ENCODE peak calls at places on chromosomes 6 and 20, in ten cellular contexts. One of them, this sample, is unnamed.

GRCh38 chr6:24228681-24229255 is 102.8 kb downstream of the NRSN1 start:
- DNase-seq in K562: no peak
- DNase-seq in A549: no peak
- DNase-seq in SK-N-SH: no peak
- DNase-seq in ovary: no peak
- DNase-seq in sigmoid colon: no peak
- DNase-seq in tibial nerve: no peak
- DNase-seq in suprapubic skin: no peak
- DNase-seq in HepG2: peak
- DNase-seq in transverse colon: no peak
- DNase-seq in this sample: no peak

GRCh38 chr6:17457405-17457804 is 64.0 kb downstream of the CAP2 start:
- DNase-seq in sigmoid colon: no peak
- DNase-seq in SK-N-SH: no peak
- DNase-seq in suprapubic skin: no peak
- DNase-seq in A549: no peak
- DNase-seq in HepG2: no peak
- DNase-seq in transverse colon: no peak
- DNase-seq in K562: no peak
- DNase-seq in tibial nerve: no peak
- DNase-seq in ovary: no peak
- DNase-seq in this sample: no peak

GRCh38 chr20:19966840-19967239 is 50.3 kb upstream of the NAA20 start:
- DNase-seq in ovary: no peak
- DNase-seq in K562: no peak
- DNase-seq in sigmoid colon: no peak
- DNase-seq in HepG2: no peak
- DNase-seq in tibial nerve: no peak
- DNase-seq in suprapubic skin: no peak
- DNase-seq in SK-N-SH: no peak
- DNase-seq in A549: no peak
- DNase-seq in transverse colon: no peak
- DNase-seq in this sample: no peak

GRCh38 chr6:132780770-132781371 is 17.6 kb downstream of the SLC18B1 start:
- DNase-seq in SK-N-SH: no peak
- DNase-seq in K562: no peak
- DNase-seq in tibial nerve: no peak
- DNase-seq in sigmoid colon: no peak
- DNase-seq in suprapubic skin: no peak
- DNase-seq in HepG2: peak
- DNase-seq in transverse colon: no peak
- DNase-seq in ovary: no peak
- DNase-seq in A549: no peak
- DNase-seq in this sample: no peak

GRCh38 chr6:131923356-131923755 is 27.8 kb downstream of the CCN2 start:
- DNase-seq in transverse colon: peak
- DNase-seq in SK-N-SH: peak
- DNase-seq in sigmoid colon: peak
- DNase-seq in suprapubic skin: no peak
- DNase-seq in HepG2: peak
- DNase-seq in tibial nerve: peak
- DNase-seq in K562: peak
- DNase-seq in A549: no peak
- DNase-seq in ovary: peak
- DNase-seq in this sample: peak

GRCh38 chr20:33337531-33338165 is 54.6 kb downstream of the BPIFB1 start:
- DNase-seq in K562: no peak
- DNase-seq in ovary: no peak
- DNase-seq in suprapubic skin: no peak
- DNase-seq in sigmoid colon: no peak
- DNase-seq in transverse colon: no peak
- DNase-seq in A549: no peak
- DNase-seq in SK-N-SH: no peak
- DNase-seq in HepG2: no peak
- DNase-seq in tibial nerve: no peak
- DNase-seq in this sample: no peak

GRCh38 chr6:136236491-136237293 is 13.4 kb downstream of the MTFR2 start:
- DNase-seq in tibial nerve: no peak
- DNase-seq in sigmoid colon: no peak
- DNase-seq in transverse colon: no peak
- DNase-seq in ovary: no peak
- DNase-seq in A549: no peak
- DNase-seq in SK-N-SH: no peak
- DNase-seq in K562: peak
- DNase-seq in HepG2: no peak
- DNase-seq in suprapubic skin: no peak
- DNase-seq in this sample: no peak

GRCh38 chr20:50601511-50602431 is 89.6 kb downstream of the RIPOR3 start:
- DNase-seq in sigmoid colon: no peak
- DNase-seq in HepG2: no peak
- DNase-seq in suprapubic skin: no peak
- DNase-seq in A549: no peak
- DNase-seq in SK-N-SH: no peak
- DNase-seq in transverse colon: no peak
- DNase-seq in tibial nerve: no peak
- DNase-seq in K562: peak
- DNase-seq in ovary: no peak
- DNase-seq in this sample: no peak

DNA sequence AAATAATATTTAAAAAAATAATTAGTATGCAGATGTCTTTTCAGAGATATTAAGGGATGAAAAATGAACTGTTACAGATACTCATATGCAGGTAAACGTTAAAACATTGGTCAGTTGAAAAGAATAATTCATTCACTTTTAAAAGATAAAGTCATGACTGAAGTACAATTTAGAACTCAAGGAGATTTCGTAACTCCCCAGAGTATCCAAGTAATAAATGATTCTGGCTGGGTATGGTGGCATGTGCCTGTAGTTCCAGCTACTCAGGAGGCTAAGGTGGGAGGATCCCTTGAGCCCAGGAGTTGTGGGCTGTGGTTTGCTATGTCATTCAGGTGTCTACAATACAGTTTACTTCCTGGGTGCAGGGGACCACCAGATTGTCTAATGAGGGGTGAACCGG is 122.3 kb upstream of the TMEM181 start:
- DNase-seq in HepG2: no peak
- DNase-seq in suprapubic skin: no peak
- DNase-seq in SK-N-SH: no peak
- DNase-seq in sigmoid colon: no peak
- DNase-seq in transverse colon: no peak
- DNase-seq in A549: no peak
- DNase-seq in tibial nerve: no peak
- DNase-seq in ovary: no peak
- DNase-seq in K562: no peak
- DNase-seq in this sample: no peak
- TF ChIP-seq EP300 in HepG2: no peak
- TF ChIP-seq EP300 in suprapubic skin: no peak
- TF ChIP-seq EP300 in SK-N-SH: no peak
- TF ChIP-seq EP300 in sigmoid colon: no peak
- TF ChIP-seq EP300 in transverse colon: no peak
- TF ChIP-seq EP300 in A549: no peak
- TF ChIP-seq EP300 in tibial nerve: no peak
- TF ChIP-seq EP300 in ovary: no peak
- TF ChIP-seq EP300 in K562: no peak
- TF ChIP-seq EP300 in this sample: no peak

GRCh38 chr20:9114709-9115108 is 45.8 kb downstream of the PLCB4 start:
- DNase-seq in transverse colon: no peak
- DNase-seq in ovary: no peak
- DNase-seq in suprapubic skin: no peak
- DNase-seq in A549: no peak
- DNase-seq in SK-N-SH: no peak
- DNase-seq in K562: no peak
- DNase-seq in tibial nerve: no peak
- DNase-seq in HepG2: no peak
- DNase-seq in sigmoid colon: no peak
- DNase-seq in this sample: no peak

GRCh38 chr20:9110916-9111432 is 42.1 kb downstream of the PLCB4 start:
- DNase-seq in A549: no peak
- DNase-seq in tibial nerve: no peak
- DNase-seq in HepG2: no peak
- DNase-seq in transverse colon: no peak
- DNase-seq in sigmoid colon: no peak
- DNase-seq in SK-N-SH: no peak
- DNase-seq in suprapubic skin: no peak
- DNase-seq in K562: no peak
- DNase-seq in ovary: no peak
- DNase-seq in this sample: no peak

GRCh38 chr20:9117548-9117947 is 48.7 kb downstream of the PLCB4 start:
- DNase-seq in tibial nerve: no peak
- DNase-seq in transverse colon: no peak
- DNase-seq in suprapubic skin: no peak
- DNase-seq in SK-N-SH: no peak
- DNase-seq in HepG2: no peak
- DNase-seq in A549: no peak
- DNase-seq in sigmoid colon: no peak
- DNase-seq in K562: no peak
- DNase-seq in ovary: no peak
- DNase-seq in this sample: no peak

GRCh38 chr20:9110365-9110764 is 41.5 kb downstream of the PLCB4 start:
- DNase-seq in K562: no peak
- DNase-seq in A549: no peak
- DNase-seq in HepG2: no peak
- DNase-seq in sigmoid colon: no peak
- DNase-seq in ovary: no peak
- DNase-seq in tibial nerve: no peak
- DNase-seq in transverse colon: no peak
- DNase-seq in suprapubic skin: no peak
- DNase-seq in SK-N-SH: no peak
- DNase-seq in this sample: no peak

DNA sequence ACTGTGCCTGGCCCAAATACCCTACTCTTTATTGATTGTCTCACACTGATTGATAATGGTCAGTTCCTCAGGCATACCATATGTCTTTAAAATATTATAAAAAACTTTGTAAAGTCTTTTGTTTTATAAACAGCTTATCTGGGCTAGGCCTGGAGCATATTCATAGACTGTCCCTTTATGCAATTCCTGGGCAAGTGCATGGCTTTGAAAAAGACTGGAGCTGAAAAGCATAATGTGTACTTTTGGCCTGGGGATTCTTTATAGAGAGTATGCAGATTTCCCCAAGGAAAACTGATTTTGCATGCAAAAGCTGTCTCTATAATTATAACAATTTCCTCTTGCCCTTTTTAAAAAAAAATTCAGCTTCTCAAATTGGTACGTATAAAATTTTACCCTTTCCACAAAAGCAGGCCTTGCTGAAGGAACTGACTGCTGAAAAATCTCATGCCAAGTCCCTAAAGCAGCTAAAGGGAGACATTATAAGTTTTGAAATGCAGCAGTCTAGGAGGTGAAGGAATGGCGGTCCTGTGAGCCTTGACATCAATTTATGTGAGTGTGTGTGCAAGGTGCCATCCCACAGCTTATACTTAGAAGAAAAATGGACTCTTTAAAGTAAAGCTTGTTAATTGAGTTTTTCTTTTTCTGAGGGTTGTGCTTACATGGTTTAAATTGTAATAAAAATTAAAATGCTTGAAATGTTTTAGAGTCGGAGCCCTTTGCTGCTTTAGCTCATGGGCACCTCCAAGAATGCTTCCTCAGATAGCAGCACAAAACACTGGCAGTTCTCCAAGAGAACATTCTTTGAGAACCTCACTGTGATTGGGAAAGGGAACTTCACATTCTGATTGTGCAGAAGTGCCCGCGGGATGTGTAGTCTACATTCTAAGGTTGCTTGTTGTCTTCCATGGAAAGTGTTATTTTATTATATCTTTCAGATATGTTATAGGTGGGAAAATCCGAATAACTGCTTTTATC is 43.9 kb downstream of the PLCB4 start:
- DNase-seq in SK-N-SH: no peak
- DNase-seq in transverse colon: no peak
- DNase-seq in K562: no peak
- DNase-seq in suprapubic skin: no peak
- DNase-seq in HepG2: no peak
- DNase-seq in A549: no peak
- DNase-seq in ovary: no peak
- DNase-seq in tibial nerve: peak
- DNase-seq in sigmoid colon: no peak
- DNase-seq in this sample: no peak
- H3K27ac ChIP-seq in SK-N-SH: peak
- H3K27ac ChIP-seq in transverse colon: no peak
- H3K27ac ChIP-seq in K562: no peak
- H3K27ac ChIP-seq in suprapubic skin: no peak
- H3K27ac ChIP-seq in HepG2: no peak
- H3K27ac ChIP-seq in A549: no peak
- H3K27ac ChIP-seq in ovary: no peak
- H3K27ac ChIP-seq in tibial nerve: no peak
- H3K27ac ChIP-seq in sigmoid colon: peak
- H3K27ac ChIP-seq in this sample: no peak

GRCh38 chr6:26027491-26028211 is 59.6 kb upstream of the HFE start:
- DNase-seq in SK-N-SH: no peak
- DNase-seq in A549: no peak
- DNase-seq in HepG2: no peak
- DNase-seq in ovary: no peak
- DNase-seq in tibial nerve: no peak
- DNase-seq in suprapubic skin: no peak
- DNase-seq in sigmoid colon: no peak
- DNase-seq in transverse colon: no peak
- DNase-seq in K562: no peak
- DNase-seq in this sample: no peak

GRCh38 chr6:26024651-26025046 is 62.0 kb downstream of the TRIM38 start:
- DNase-seq in SK-N-SH: no peak
- DNase-seq in transverse colon: no peak
- DNase-seq in A549: no peak
- DNase-seq in ovary: no peak
- DNase-seq in HepG2: no peak
- DNase-seq in suprapubic skin: no peak
- DNase-seq in sigmoid colon: no peak
- DNase-seq in tibial nerve: no peak
- DNase-seq in K562: no peak
- DNase-seq in this sample: no peak

GRCh38 chr6:26026833-26027490 is 60.3 kb upstream of the HFE start:
- DNase-seq in K562: peak
- DNase-seq in suprapubic skin: peak
- DNase-seq in A549: peak
- DNase-seq in SK-N-SH: peak
- DNase-seq in ovary: peak
- DNase-seq in HepG2: peak
- DNase-seq in transverse colon: peak
- DNase-seq in tibial nerve: peak
- DNase-seq in sigmoid colon: peak
- DNase-seq in this sample: peak

GRCh38 chr6:26025894-26026832 is 61.1 kb upstream of the HFE start:
- DNase-seq in K562: peak
- DNase-seq in ovary: peak
- DNase-seq in tibial nerve: peak
- DNase-seq in HepG2: peak
- DNase-seq in transverse colon: peak
- DNase-seq in A549: peak
- DNase-seq in sigmoid colon: peak
- DNase-seq in suprapubic skin: peak
- DNase-seq in SK-N-SH: peak
- DNase-seq in this sample: peak

GRCh38 chr6:26025047-26025893 is 62.0 kb upstream of the HFE start:
- DNase-seq in K562: peak
- DNase-seq in A549: no peak
- DNase-seq in tibial nerve: no peak
- DNase-seq in sigmoid colon: peak
- DNase-seq in transverse colon: no peak
- DNase-seq in ovary: peak
- DNase-seq in suprapubic skin: no peak
- DNase-seq in SK-N-SH: no peak
- DNase-seq in HepG2: peak
- DNase-seq in this sample: no peak
- TF ChIP-seq EP300 in K562: peak
- TF ChIP-seq EP300 in A549: no peak
- TF ChIP-seq EP300 in tibial nerve: no peak
- TF ChIP-seq EP300 in sigmoid colon: peak
- TF ChIP-seq EP300 in transverse colon: peak
- TF ChIP-seq EP300 in ovary: peak
- TF ChIP-seq EP300 in suprapubic skin: no peak
- TF ChIP-seq EP300 in SK-N-SH: no peak
- TF ChIP-seq EP300 in HepG2: no peak
- TF ChIP-seq EP300 in this sample: peak

GRCh38 chr6:137712587-137712986 is 154.5 kb upstream of the TNFAIP3 start:
- DNase-seq in HepG2: no peak
- DNase-seq in transverse colon: no peak
- DNase-seq in A549: no peak
- DNase-seq in SK-N-SH: no peak
- DNase-seq in K562: no peak
- DNase-seq in suprapubic skin: no peak
- DNase-seq in sigmoid colon: no peak
- DNase-seq in tibial nerve: no peak
- DNase-seq in ovary: no peak
- DNase-seq in this sample: no peak
- H3K27ac ChIP-seq in HepG2: no peak
- H3K27ac ChIP-seq in transverse colon: no peak
- H3K27ac ChIP-seq in A549: no peak
- H3K27ac ChIP-seq in SK-N-SH: no peak
- H3K27ac ChIP-seq in K562: no peak
- H3K27ac ChIP-seq in suprapubic skin: no peak
- H3K27ac ChIP-seq in sigmoid colon: no peak
- H3K27ac ChIP-seq in tibial nerve: no peak
- H3K27ac ChIP-seq in ovary: no peak
- H3K27ac ChIP-seq in this sample: no peak

This sample was measured in stomach.